ENCODE peak calls at places on chromosomes 16 and 17, in five cellular contexts. R, L, W, Z and U are unnamed samples.

GRCh38 chr16:79169239-79169638 is 431.3 kb downstream of the MAF start:
- DNase-seq in W (no peak), R (peak; percentile 23), L (no peak), Z (no peak), U (no peak)

GRCh38 chr17:31604936-31605335 is 213.5 kb downstream of the RAB11FIP4 start:
- DNase-seq in R (no peak), L (no peak), W (no peak), Z (no peak), U (no peak)

GRCh38 chr17:82168568-82168967 is 44.1 kb downstream of the CCDC57 start:
- DNase-seq in Z (no peak), R (no peak), W (no peak), L (no peak), U (no peak)

GRCh38 chr16:86521236-86522197 is 11.2 kb downstream of the FOXF1 start:
- DNase-seq in W (no peak), R (no peak), Z (no peak), L (no peak), U (no peak)

GRCh38 chr16:56191807-56192643 is 736 bp downstream of the GNAO1 start:
- DNase-seq in Z (no peak), L (peak; percentile 27), W (no peak), R (no peak), U (no peak)

GRCh38 chr16:78970650-78971049 is 629.9 kb downstream of the MAF start:
- DNase-seq in W (no peak), R (no peak), L (no peak), Z (no peak), U (no peak)

GRCh38 chr17:33751702-33752065 is 458.6 kb upstream of the ASIC2 start:
- DNase-seq in Z (no peak), W (no peak), R (no peak), L (no peak), U (no peak)

GRCh38 chr17:8362651-8363332 is 13.7 kb downstream of the KRABD2 start:
- DNase-seq in L (no peak), R (peak; percentile 49), W (no peak), Z (no peak), U (no peak)

GRCh38 chr16:81451753-81452680 is 7.4 kb downstream of the CMIP start:
- DNase-seq in W (no peak), R (no peak), Z (peak; percentile 71), L (peak; percentile 38), U (no peak)

GRCh38 chr17:29930399-29931010 is 477 bp upstream of the SSH2 start:
- DNase-seq in W (no peak), R (no peak), L (peak; percentile 43), Z (no peak), U (no peak)

GRCh38 chr17:78040561-78041400 is 82.3 kb downstream of the TNRC6C start:
- DNase-seq in R (peak; percentile 71), W (peak; percentile 21), Z (peak; percentile 37), L (peak; percentile 79), U (no peak)

GRCh38 chr17:80882926-80883685 is 108.5 kb upstream of the CHMP6 start:
- DNase-seq in R (no peak), Z (no peak), L (no peak), W (no peak), U (no peak)

GRCh38 chr17:7045492-7046126 is 1.7 kb upstream of the SLC16A11 start:
- DNase-seq in W (no peak), L (peak; percentile 33), Z (peak; percentile 78), R (peak; percentile 79), U (no peak)

GRCh38 chr16:19804538-19805323 is 79.9 kb downstream of the GPRC5B start:
- DNase-seq in Z (peak; percentile 93), L (no peak), R (peak; percentile 62), W (peak; percentile 14), U (no peak)

GRCh38 chr16:70689035-70689969 is 3.4 kb upstream of the MTSS2 start:
- DNase-seq in Z (no peak), L (no peak), R (peak; percentile 86), W (no peak), U (no peak)

GRCh38 chr17:35731239-35731931 is at the start of gene RASL10B:
- DNase-seq in W (no peak), R (peak; percentile 39), L (peak; percentile 39), Z (peak; percentile 67), U (peak; percentile 93)

GRCh38 chr17:40190197-40191021 is 13.1 kb downstream of the RAPGEFL1 start:
- DNase-seq in L (no peak), R (no peak), W (no peak), Z (no peak), U (no peak)

GRCh38 chr17:1720856-1721386 is 3.6 kb upstream of the WDR81 start:
- DNase-seq in L (peak; percentile 62), W (no peak), R (peak; percentile 72), Z (peak; percentile 71), U (no peak)

GRCh38 chr16:29290631-29291247 is 115.8 kb downstream of the NPIPB11 start:
- DNase-seq in L (no peak), R (peak; percentile 99), W (peak; percentile 93), Z (peak; percentile 97), U (no peak)

GRCh38 chr17:61482467-61482866 is 30.2 kb downstream of the TBX4 start:
- DNase-seq in R (no peak), Z (no peak), L (no peak), W (no peak), U (no peak)

GRCh38 chr17:81401727-81402529 is 6.7 kb downstream of the BAHCC1 start:
- DNase-seq in Z (peak; percentile 40), W (no peak), R (no peak), L (peak; percentile 45), U (peak; percentile 73)

GRCh38 chr17:63785556-63785955 is 11.6 kb downstream of the DDX42 start:
- DNase-seq in R (peak; percentile 38), Z (no peak), W (no peak), L (no peak), U (no peak)

GRCh38 chr17:11986939-11987329 is 10.3 kb downstream of the ZNF18 start:
- DNase-seq in W (no peak), L (no peak), Z (no peak), R (peak; percentile 59), U (no peak)